ENCODE peak calls at places on chromosomes 4 and X, in four cellular contexts. One of them, this sample, is unnamed.

GRCh38 chrX:80285131-80285773 is 135.0 kb upstream of the TENT5D start:
- DNase-seq in cardiac muscle cell: peak; percentile 61
- DNase-seq in memory B cell: no peak
- DNase-seq in K562: no peak
- DNase-seq in this sample: no peak

GRCh38 chrX:106726485-106727437 is at the start of gene RNF128:
- DNase-seq in cardiac muscle cell: peak; percentile 71
- DNase-seq in memory B cell: no peak
- DNase-seq in K562: no peak
- DNase-seq in this sample: no peak

GRCh38 chr4:147786531-147786930 is 54.6 kb downstream of the ARHGAP10 start:
- DNase-seq in cardiac muscle cell: no peak
- DNase-seq in memory B cell: no peak
- DNase-seq in K562: no peak
- DNase-seq in this sample: no peak

GRCh38 chr4:74661427-74662171 is 132.7 kb downstream of the BTC start:
- DNase-seq in cardiac muscle cell: no peak
- DNase-seq in memory B cell: no peak
- DNase-seq in K562: no peak
- DNase-seq in this sample: no peak

GRCh38 chrX:55008571-55009358 is 8.6 kb downstream of the APEX2 start:
- DNase-seq in cardiac muscle cell: peak; percentile 17
- DNase-seq in memory B cell: no peak
- DNase-seq in K562: no peak
- DNase-seq in this sample: no peak

GRCh38 chr4:183837222-183837621 is 67.9 kb upstream of the STOX2 start:
- DNase-seq in cardiac muscle cell: peak; percentile 66
- DNase-seq in memory B cell: no peak
- DNase-seq in K562: no peak
- DNase-seq in this sample: no peak

GRCh38 chr4:96519291-96519690 is 679.4 kb downstream of the PDHA2 start:
- DNase-seq in cardiac muscle cell: no peak
- DNase-seq in memory B cell: no peak
- DNase-seq in K562: no peak
- DNase-seq in this sample: no peak

GRCh38 chr4:153566751-153567150 is 100.6 kb downstream of the TMEM131L start:
- DNase-seq in cardiac muscle cell: no peak
- DNase-seq in memory B cell: no peak
- DNase-seq in K562: no peak
- DNase-seq in this sample: no peak

GRCh38 chr4:153181293-153182080 is 22.8 kb upstream of the TRIM2 start:
- DNase-seq in cardiac muscle cell: no peak
- DNase-seq in memory B cell: no peak
- DNase-seq in K562: no peak
- DNase-seq in this sample: no peak

GRCh38 chr4:3407171-3407771 is 34.5 kb upstream of the HGFAC start:
- DNase-seq in cardiac muscle cell: no peak
- DNase-seq in memory B cell: no peak
- DNase-seq in K562: no peak
- DNase-seq in this sample: no peak

GRCh38 chr4:106034751-106035150 is 139.5 kb downstream of the NPNT start:
- DNase-seq in cardiac muscle cell: no peak
- DNase-seq in memory B cell: no peak
- DNase-seq in K562: no peak
- DNase-seq in this sample: no peak

GRCh38 chr4:153792893-153793227 is 4.0 kb upstream of the SFRP2 start:
- DNase-seq in cardiac muscle cell: no peak
- DNase-seq in memory B cell: no peak
- DNase-seq in K562: no peak
- DNase-seq in this sample: no peak

GRCh38 chrX:150575415-150575814 is 7.0 kb downstream of the MTM1 start:
- DNase-seq in cardiac muscle cell: no peak
- DNase-seq in memory B cell: no peak
- DNase-seq in K562: no peak
- DNase-seq in this sample: no peak

GRCh38 chrX:154123241-154124219 is 20.5 kb upstream of the OPN1LW start:
- DNase-seq in cardiac muscle cell: no peak
- DNase-seq in memory B cell: no peak
- DNase-seq in K562: peak; percentile 71
- DNase-seq in this sample: no peak

GRCh38 chr4:146179784-146180405 is 4.4 kb downstream of the LSM6 start:
- DNase-seq in cardiac muscle cell: peak; percentile 24
- DNase-seq in memory B cell: no peak
- DNase-seq in K562: no peak
- DNase-seq in this sample: no peak

This sample was measured in non-pigmented ciliary epithelial cell.